ENCODE peak calls at places on chromosome 11, in eight cellular contexts. R is hippocampal formation; K is NCI-H82; J is activated CD4-positive, alpha-beta T cell treated with anti-CD3 and anti-CD28 coated beads for 24 hours; E is stimulated activated CD4-positive, alpha-beta T cell treated with anti-CD3 and anti-CD28 coated beads, Interleukin-1b, Interleukin-23, amount 100 ng/mL, for 24 hours; I is H7; L is EL; A is AG08395. W is an unnamed sample.

GRCh38 chr11:69327741-69328191 is 33.8 kb downstream of the MYEOV start:
- DNase-seq in R (no peak), K (no peak), J (no peak), E (no peak), I (peak; percentile 8), L (no peak), A (no peak), W (no peak)

GRCh38 chr11:68722143-68722542 is 29.2 kb downstream of the TESMIN start:
- DNase-seq in R (no peak), K (no peak), J (no peak), E (no peak), I (no peak), L (no peak), A (no peak), W (no peak)

GRCh38 chr11:76151561-76152085 is 54.7 kb downstream of the WNT11 start:
- DNase-seq in R (no peak), K (no peak), J (no peak), E (no peak), I (peak; percentile 39), L (no peak), A (no peak), W (no peak)

GRCh38 chr11:27976262-27976661 is 131.7 kb downstream of the KIF18A start:
- DNase-seq in R (no peak), K (no peak), J (no peak), E (no peak), I (no peak), L (peak; percentile 9), A (no peak), W (no peak)

GRCh38 chr11:61343792-61344745 is 11.0 kb downstream of the TKFC start:
- DNase-seq in R (no peak), K (no peak), J (no peak), E (no peak), I (no peak), L (no peak), A (no peak), W (no peak)

GRCh38 chr11:82790723-82791487 is 57.2 kb upstream of the FAM181B start:
- DNase-seq in R (no peak), K (no peak), J (no peak), E (no peak), I (no peak), L (no peak), A (no peak), W (peak; percentile 75)

GRCh38 chr11:36469063-36469462 is 41.0 kb downstream of the TRAF6 start:
- DNase-seq in R (no peak), K (peak; percentile 32), J (no peak), E (no peak), I (peak; percentile 80), L (peak; percentile 59), A (no peak), W (peak; percentile 81)

GRCh38 chr11:130609121-130610035 is 160.9 kb downstream of the ADAMTS15 start:
- DNase-seq in R (no peak), K (peak; percentile 21), J (no peak), E (no peak), I (peak; percentile 65), L (no peak), A (peak; percentile 50), W (peak; percentile 29)

GRCh38 chr11:119903389-119903788 is 174.4 kb upstream of the NECTIN1 start:
- DNase-seq in R (no peak), K (peak; percentile 46), J (no peak), E (no peak), I (no peak), L (no peak), A (no peak), W (no peak)

GRCh38 chr11:102007567-102008437 is 39.4 kb upstream of the CFAP300 start:
- DNase-seq in R (peak; percentile 80), K (peak; percentile 59), J (no peak), E (no peak), I (peak; percentile 25), L (peak; percentile 49), A (peak; percentile 41), W (peak; percentile 57)

GRCh38 chr11:128390246-128390645 is 197.1 kb downstream of the ETS1 start:
- DNase-seq in R (no peak), K (no peak), J (no peak), E (no peak), I (no peak), L (no peak), A (no peak), W (no peak)